ENCODE peak calls at places on chromosomes 12 and 14, in seven cellular contexts. O is transverse colon, K is SK-N-SH, X is thoracic aorta, N is esophagus squamous epithelium, L is fibroblast of lung, R is aorta. T is an unnamed sample. For H3K4me1 and H3K9me3, the result is how much of the 10 kb centered on the place peaks cover.

GRCh38 chr12:124384299-124384894 is 89.5 kb downstream of the RFLNA start:
- DNase-seq in R (no peak), X (no peak), K (no peak), N (no peak), L (no peak), O (no peak), T (no peak)

GRCh38 chr12:8687846-8688601 is 9.8 kb upstream of the RIMKLB start:
- DNase-seq in L (peak), X (peak), O (peak), R (no peak), N (no peak), K (peak), T (no peak)

GRCh38 chr12:95789126-95790024 is 1.2 kb downstream of the NTN4 start:
- DNase-seq in X (no peak), K (peak), R (peak), N (no peak), L (no peak), O (peak), T (peak)

GRCh38 chr14:92513966-92514843 is 624 bp downstream of the RIN3 start:
- DNase-seq in L (peak), R (peak), O (peak), X (no peak), K (no peak), N (no peak), T (no peak)

GRCh38 chr12:108856428-108857157 is 790 bp downstream of the SSH1 start:
- DNase-seq in K (peak), N (no peak), R (peak), O (peak), L (peak), X (peak), T (no peak)

GRCh38 chr14:104820669-104821228 is 19.8 kb downstream of the ZBTB42 start:
- DNase-seq in O (peak), L (peak), X (no peak), K (peak), R (no peak), N (no peak), T (peak)

GRCh38 chr14:56874375-56874774 is 64.1 kb upstream of the OTX2 start:
- DNase-seq in R (no peak), N (no peak), L (no peak), X (no peak), K (no peak), O (peak), T (no peak)

GRCh38 chr14:100662850-100663527 is 63.7 kb upstream of the DLK1 start:
- DNase-seq in R (peak), O (peak), L (peak), K (peak), N (no peak), X (no peak), T (peak)

GRCh38 chr14:105087963-105088811 is 23.0 kb upstream of the GPR132 start:
- DNase-seq in L (peak), O (peak), R (peak), X (no peak), K (peak), N (no peak), T (peak)

GRCh38 chr14:103561381-103562134 is 899 bp downstream of the BAG5 start:
- DNase-seq in O (no peak), L (peak), K (peak), X (no peak), N (no peak), R (no peak), T (no peak)

GRCh38 chr14:99593971-99594841 is 9.8 kb downstream of the CCDC85C start:
- DNase-seq in K (no peak), X (no peak), L (no peak), R (no peak), O (no peak), N (no peak), T (no peak)
- H3K4me1 ChIP-seq in K (under half), X (under half), L (under half), R (under half), O (half or more), N (half or more), T (under half)

DNA sequence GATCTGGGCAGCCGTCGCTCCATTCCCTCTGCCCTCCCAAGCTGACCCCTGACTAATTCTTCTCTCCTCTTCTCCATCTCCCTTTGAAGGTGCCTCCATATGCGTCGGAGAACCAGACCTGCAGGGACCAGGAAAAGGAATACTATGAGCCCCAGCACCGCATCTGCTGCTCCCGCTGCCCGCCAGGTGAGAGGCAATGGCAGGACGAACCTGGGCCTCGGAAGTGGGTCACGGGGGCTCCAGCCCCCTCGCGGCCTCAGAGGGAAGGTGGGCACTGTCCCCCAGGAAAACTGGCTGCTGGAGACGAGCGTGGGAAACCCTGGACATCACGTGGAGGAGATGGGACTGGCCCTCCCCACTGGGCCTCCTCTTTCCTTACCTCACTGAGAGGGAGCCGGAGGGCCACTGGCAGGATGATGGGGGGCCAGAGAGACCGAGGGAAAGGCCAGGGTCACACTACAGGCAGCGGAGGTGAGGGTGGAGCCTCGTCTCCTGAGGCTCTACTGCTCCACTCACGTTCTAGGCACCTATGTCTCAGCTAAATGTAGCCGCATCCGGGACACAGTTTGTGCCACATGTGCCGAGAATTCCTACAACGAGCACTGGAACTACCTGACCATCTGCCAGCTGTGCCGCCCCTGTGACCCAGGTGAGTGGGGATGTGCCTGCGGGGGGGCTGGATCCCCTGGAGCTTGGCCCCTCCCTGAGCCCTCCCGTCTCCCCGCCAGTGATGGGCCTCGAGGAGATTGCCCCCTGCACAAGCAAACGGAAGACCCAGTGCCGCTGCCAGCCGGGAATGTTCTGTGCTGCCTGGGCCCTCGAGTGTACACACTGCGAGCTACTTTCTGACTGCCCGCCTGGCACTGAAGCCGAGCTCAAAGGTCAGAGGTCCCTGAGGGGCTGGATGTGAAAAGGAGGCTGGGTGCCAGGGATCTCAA is 806 bp downstream of the LTBR start:
- DNase-seq in X (no peak), R (peak), L (no peak), N (no peak), O (peak), K (no peak), T (no peak)
- H3K4me3 ChIP-seq in X (peak), R (peak), L (peak), N (peak), O (peak), K (no peak), T (peak)

GRCh38 chr14:99232406-99233214 is 39.4 kb downstream of the BCL11B start:
- DNase-seq in K (no peak), X (no peak), O (no peak), L (no peak), N (no peak), R (peak), T (no peak)
- H3K9me3 ChIP-seq in K (under half), X (under half), O (under half), L (under half), N (under half), R (under half), T (under half)

GRCh38 chr12:121088208-121088585 is 44.5 kb upstream of the P2RX7 start:
- DNase-seq in O (no peak), K (no peak), L (no peak), N (no peak), R (no peak), X (no peak), T (no peak)

GRCh38 chr12:121087467-121088207 is 45.0 kb upstream of the P2RX7 start:
- DNase-seq in N (no peak), R (no peak), X (no peak), O (no peak), K (no peak), L (no peak), T (no peak)

GRCh38 chr12:121090576-121091125 is 42.0 kb upstream of the P2RX7 start:
- DNase-seq in O (no peak), N (no peak), R (no peak), K (no peak), X (no peak), L (no peak), T (no peak)

GRCh38 chr12:121089813-121090430 is 42.8 kb upstream of the P2RX7 start:
- DNase-seq in N (no peak), X (no peak), K (no peak), O (no peak), L (no peak), R (no peak), T (no peak)

DNA sequence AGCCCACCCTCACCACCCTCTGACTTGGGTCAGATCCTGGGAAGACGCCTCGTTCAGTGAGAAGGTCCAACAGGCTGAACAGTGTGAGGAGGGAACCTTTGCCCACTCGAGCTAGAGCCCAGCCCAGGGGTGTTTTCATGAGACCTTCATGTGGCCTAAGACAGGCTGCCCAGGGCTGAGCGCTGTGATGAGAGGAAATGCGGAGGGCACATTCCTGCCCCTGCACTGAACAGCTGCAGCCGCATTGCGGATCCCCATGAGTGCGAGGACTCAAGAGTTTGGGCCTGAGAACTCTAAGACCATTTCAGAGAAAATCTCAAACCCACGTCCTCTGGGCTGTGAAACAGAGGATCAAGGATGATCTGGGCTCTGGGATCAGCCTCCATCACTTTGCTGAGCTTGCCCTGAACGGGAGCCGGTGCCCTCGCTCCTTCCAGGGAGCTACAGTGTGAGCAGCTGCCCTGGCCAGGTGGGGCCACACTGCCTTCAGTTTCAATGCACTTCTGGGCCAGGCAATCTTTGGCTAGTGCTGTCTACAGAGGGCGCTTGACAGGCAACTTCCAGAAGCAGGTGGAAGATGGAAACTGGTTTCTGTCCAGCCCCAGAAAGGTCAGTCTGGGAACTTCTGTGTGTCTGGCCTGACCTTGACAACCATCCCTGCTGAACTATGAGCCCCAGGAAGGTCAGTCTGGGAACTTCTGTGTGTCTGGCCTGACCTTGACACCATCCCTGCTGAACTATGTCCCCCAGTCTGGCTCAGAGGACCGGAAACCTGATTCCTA is 43.5 kb upstream of the P2RX7 start:
- DNase-seq in X (no peak), L (no peak), O (peak), N (no peak), K (no peak), R (no peak), T (no peak)
- H3K4me1 ChIP-seq in X (under half), L (under half), O (under half), N (under half), K (under half), R (under half), T (under half)

DNA sequence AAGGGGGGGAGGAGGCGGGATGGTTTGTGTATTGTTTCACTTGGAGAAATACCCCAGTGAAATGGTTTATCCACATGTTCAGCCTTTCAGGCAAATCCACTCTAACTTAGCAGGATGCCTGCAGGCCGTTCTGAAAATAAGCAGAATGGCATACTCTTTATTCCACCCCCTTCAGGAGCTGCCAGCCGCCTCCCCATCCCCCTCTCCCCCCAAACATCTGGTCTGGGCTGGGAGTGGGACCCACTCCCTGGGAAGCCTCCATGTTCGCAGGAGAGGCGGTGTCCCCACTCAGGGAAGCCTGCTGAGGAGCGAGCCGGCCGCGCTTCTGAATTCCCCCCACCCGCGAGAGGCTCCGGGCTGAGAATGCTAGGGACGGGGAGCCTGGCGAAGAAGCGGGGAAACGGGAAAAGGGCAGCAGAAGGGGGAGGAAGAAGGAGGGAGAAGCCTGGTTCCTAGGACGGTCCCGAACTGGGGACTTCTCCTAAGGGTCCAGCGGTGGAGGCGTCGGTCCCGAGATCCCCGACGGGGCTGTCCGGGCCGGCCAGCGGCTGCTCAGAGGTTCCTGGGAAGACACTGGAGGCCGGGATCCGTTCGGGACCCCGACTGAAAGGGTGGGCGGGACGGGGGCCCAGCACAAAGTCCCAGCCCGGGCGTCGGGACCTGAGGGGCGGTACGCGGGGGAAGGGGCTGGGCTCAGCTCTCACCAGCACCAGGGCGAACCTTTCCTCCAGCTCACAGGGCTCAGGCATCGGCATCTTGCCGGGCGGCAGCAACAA is 666 bp downstream of the FMNL3 start:
- DNase-seq in K (peak), N (no peak), R (peak), X (no peak), O (peak), L (peak), T (no peak)
- H3K4me3 ChIP-seq in K (peak), N (peak), R (peak), X (peak), O (peak), L (peak), T (peak)

DNA sequence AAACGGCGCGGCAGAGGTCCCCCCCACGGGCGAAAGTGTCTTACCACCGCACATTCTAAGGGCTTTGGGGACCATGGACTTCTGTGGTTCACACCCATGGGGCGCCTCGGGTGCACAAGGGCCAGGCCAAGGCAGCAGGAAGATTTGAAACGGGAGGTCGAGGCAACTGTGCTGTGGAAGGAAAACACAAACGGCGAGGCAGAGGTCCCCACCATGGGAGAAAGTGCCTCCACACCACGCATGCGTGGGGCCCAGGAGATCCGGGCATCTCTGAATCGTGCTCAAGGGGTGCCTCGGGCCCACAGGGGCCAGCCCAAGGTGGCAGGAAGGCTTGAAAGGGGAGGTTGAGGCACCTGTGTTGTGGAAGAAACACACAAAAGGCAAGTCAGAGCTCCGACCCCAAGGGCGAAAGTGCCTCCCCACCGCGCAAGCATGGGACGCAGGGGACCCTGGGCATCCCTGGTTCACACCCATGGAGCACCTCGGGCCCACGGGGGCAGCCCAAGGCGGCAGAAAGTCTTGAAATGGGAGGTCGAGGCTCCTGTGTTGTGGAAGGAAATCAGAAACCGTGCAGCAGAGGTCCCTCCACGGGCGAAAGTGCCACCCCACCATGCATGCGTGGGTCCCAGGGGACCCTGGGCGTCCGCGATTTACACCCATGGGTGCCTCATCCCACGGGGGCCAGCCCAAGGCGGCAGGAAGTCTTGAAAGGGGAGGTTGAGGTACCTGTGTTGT is 371.0 kb downstream of the ALG10 start:
- DNase-seq in N (no peak), K (no peak), L (no peak), X (no peak), R (peak), O (no peak), T (no peak)
- H3K9me3 ChIP-seq in N (half or more), K (under half), L (under half), X (under half), R (under half), O (under half), T (half or more)

GRCh38 chr14:76715102-76715926 is 46.0 kb upstream of the VASH1 start:
- DNase-seq in N (no peak), L (no peak), K (no peak), X (no peak), R (no peak), O (no peak), T (no peak)
- H3K4me1 ChIP-seq in N (under half), L (under half), K (under half), X (under half), R (under half), O (under half), T (under half)